ENCODE peak calls at places on chromosomes 2 and 18, in ten cellular contexts. U, D, M, G, K, F, L, Y, H and O are unnamed samples.
A peak's percentile ranks its signal among the peaks of the same experiment; 100 is the strongest.

GRCh38 chr18:48777026-48777736 is 173.6 kb downstream of the SMAD7 start:
- DNase-seq in U (no peak), D (peak; percentile 59), M (peak; percentile 85), G (peak; percentile 53), K (peak; percentile 79), F (peak; percentile 44), L (peak; percentile 71), Y (peak; percentile 77), H (peak; percentile 81), O (peak; percentile 68)

GRCh38 chr2:174840436-174840835 is 76.2 kb upstream of the CHRNA1 start:
- DNase-seq in U (no peak), D (no peak), M (no peak), G (no peak), K (no peak), F (no peak), L (no peak), Y (no peak), H (no peak), O (no peak)

GRCh38 chr2:135473567-135473966 is 57.5 kb downstream of the ZRANB3 start:
- DNase-seq in U (no peak), D (peak; percentile 1), M (peak; percentile 11), G (no peak), K (peak; percentile 49), F (peak; percentile 57), L (no peak), Y (no peak), H (no peak), O (no peak)

GRCh38 chr2:113978524-113979171 is 88.8 kb downstream of the ACTR3 start:
- DNase-seq in U (no peak), D (no peak), M (no peak), G (no peak), K (no peak), F (no peak), L (no peak), Y (no peak), H (no peak), O (no peak)

GRCh38 chr18:22073411-22073810 is 96.0 kb upstream of the GATA6 start:
- DNase-seq in U (no peak), D (peak; percentile 75), M (no peak), G (no peak), K (no peak), F (no peak), L (no peak), Y (no peak), H (no peak), O (no peak)

GRCh38 chr2:177783835-177784448 is 288.6 kb downstream of the PDE11A start:
- DNase-seq in U (no peak), D (peak; percentile 23), M (no peak), G (no peak), K (no peak), F (no peak), L (no peak), Y (no peak), H (no peak), O (no peak)

GRCh38 chr2:119326938-119327337 is 39.7 kb downstream of the C2orf76 start:
- DNase-seq in U (no peak), D (no peak), M (no peak), G (no peak), K (no peak), F (no peak), L (no peak), Y (no peak), H (no peak), O (no peak)

GRCh38 chr2:239937866-239938640 is 87.1 kb downstream of the NDUFA10 start:
- DNase-seq in U (no peak), D (no peak), M (no peak), G (peak; percentile 3), K (no peak), F (no peak), L (peak; percentile 16), Y (peak; percentile 25), H (peak; percentile 31), O (no peak)

GRCh38 chr2:127177617-127178278 is 42.4 kb downstream of the CYP27C1 start:
- DNase-seq in U (no peak), D (no peak), M (no peak), G (peak; percentile 8), K (no peak), F (no peak), L (peak; percentile 16), Y (no peak), H (no peak), O (no peak)

GRCh38 chr2:108616731-108617161 is 82.5 kb downstream of the LIMS1 start:
- DNase-seq in U (no peak), D (no peak), M (no peak), G (no peak), K (no peak), F (no peak), L (peak; percentile 79), Y (no peak), H (no peak), O (no peak)

GRCh38 chr18:35172009-35172408 is 68.8 kb upstream of the ZNF397 start:
- DNase-seq in U (no peak), D (no peak), M (no peak), G (no peak), K (no peak), F (peak; percentile 36), L (no peak), Y (no peak), H (no peak), O (no peak)

GRCh38 chr18:56722518-56722917 is 71.4 kb downstream of the WDR7 start:
- DNase-seq in U (no peak), D (no peak), M (no peak), G (no peak), K (no peak), F (no peak), L (no peak), Y (no peak), H (no peak), O (no peak)

GRCh38 chr18:56723706-56724105 is 72.5 kb downstream of the WDR7 start:
- DNase-seq in U (no peak), D (no peak), M (no peak), G (no peak), K (no peak), F (no peak), L (no peak), Y (no peak), H (no peak), O (no peak)

GRCh38 chr18:56728741-56729140 is 77.6 kb downstream of the WDR7 start:
- DNase-seq in U (no peak), D (peak; percentile 86), M (no peak), G (no peak), K (no peak), F (no peak), L (no peak), Y (no peak), H (no peak), O (no peak)

GRCh38 chr18:56726906-56727305 is 75.7 kb downstream of the WDR7 start:
- DNase-seq in U (no peak), D (no peak), M (no peak), G (no peak), K (no peak), F (no peak), L (no peak), Y (no peak), H (no peak), O (no peak)

DNA sequence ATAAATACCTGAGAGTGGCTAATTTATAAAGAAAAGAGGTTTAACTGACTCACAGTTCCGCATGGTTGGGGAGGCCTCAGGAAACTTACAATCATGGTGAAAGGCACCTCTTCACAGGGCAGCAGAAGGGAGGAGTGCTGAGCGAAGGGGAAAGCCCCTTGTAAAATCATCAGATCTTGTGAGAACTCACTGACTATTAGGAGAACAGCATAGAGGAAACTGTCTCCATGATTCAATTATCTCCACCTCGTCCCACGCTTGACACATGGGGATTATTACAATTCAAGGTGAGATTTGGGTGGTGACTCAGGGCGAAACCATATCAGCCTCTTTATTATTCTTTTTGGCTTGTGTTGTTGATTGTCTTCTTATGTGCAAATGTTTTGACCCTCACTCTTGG is 76.2 kb downstream of the WDR7 start:
- DNase-seq in U (no peak), D (no peak), M (no peak), G (no peak), K (no peak), F (no peak), L (no peak), Y (no peak), H (no peak), O (no peak)
- H3K9me3 ChIP-seq in U (no peaks in the 10 kb centered on the region), D (no peaks in the 10 kb centered on the region), M (peaks cover 8% of the 10 kb centered on the region), G (no peaks in the 10 kb centered on the region), K (no peaks in the 10 kb centered on the region), F (no peaks in the 10 kb centered on the region), L (no peaks in the 10 kb centered on the region), Y (no peaks in the 10 kb centered on the region), H (no peaks in the 10 kb centered on the region), O (no peaks in the 10 kb centered on the region)

GRCh38 chr2:11708106-11708505 is 38.1 kb upstream of the NTSR2 start:
- DNase-seq in U (no peak), D (no peak), M (no peak), G (no peak), K (no peak), F (no peak), L (no peak), Y (no peak), H (no peak), O (no peak)

GRCh38 chr2:11712866-11713265 is 33.6 kb upstream of the LPIN1 start:
- DNase-seq in U (no peak), D (no peak), M (no peak), G (no peak), K (no peak), F (no peak), L (no peak), Y (no peak), H (no peak), O (no peak)

GRCh38 chr2:11709293-11709692 is 37.1 kb upstream of the LPIN1 start:
- DNase-seq in U (no peak), D (no peak), M (no peak), G (no peak), K (no peak), F (no peak), L (no peak), Y (no peak), H (no peak), O (no peak)

GRCh38 chr2:11710632-11711381 is 35.6 kb upstream of the LPIN1 start:
- DNase-seq in U (no peak), D (no peak), M (no peak), G (no peak), K (no peak), F (no peak), L (peak; percentile 47), Y (no peak), H (no peak), O (no peak)

GRCh38 chr2:11710210-11710609 is 36.2 kb upstream of the LPIN1 start:
- DNase-seq in U (peak; percentile 60), D (no peak), M (peak; percentile 59), G (peak; percentile 33), K (no peak), F (no peak), L (no peak), Y (no peak), H (no peak), O (no peak)
- H3K9me3 ChIP-seq in U (no peaks in the 10 kb centered on the region), D (no peaks in the 10 kb centered on the region), M (no peaks in the 10 kb centered on the region), G (no peaks in the 10 kb centered on the region), K (no peaks in the 10 kb centered on the region), F (no peaks in the 10 kb centered on the region), L (no peaks in the 10 kb centered on the region), Y (no peaks in the 10 kb centered on the region), H (no peaks in the 10 kb centered on the region), O (no peaks in the 10 kb centered on the region)

GRCh38 chr2:235045336-235045972 is 93.6 kb downstream of the SH3BP4 start:
- DNase-seq in U (no peak), D (peak; percentile 43), M (no peak), G (no peak), K (no peak), F (no peak), L (peak; percentile 68), Y (no peak), H (no peak), O (no peak)
- H3K9me3 ChIP-seq in U (no peaks in the 10 kb centered on the region), D (no peaks in the 10 kb centered on the region), M (no peaks in the 10 kb centered on the region), G (no peaks in the 10 kb centered on the region), K (no peaks in the 10 kb centered on the region), F (no peaks in the 10 kb centered on the region), L (no peaks in the 10 kb centered on the region), Y (no peaks in the 10 kb centered on the region), H (no peaks in the 10 kb centered on the region), O (no peaks in the 10 kb centered on the region)

GRCh38 chr2:95385570-95385984 is 16.9 kb upstream of the FAHD2A start:
- DNase-seq in U (no peak), D (no peak), M (no peak), G (peak; percentile 15), K (no peak), F (no peak), L (peak; percentile 21), Y (no peak), H (no peak), O (no peak)
- H3K9me3 ChIP-seq in U (no peaks in the 10 kb centered on the region), D (no peaks in the 10 kb centered on the region), M (no peaks in the 10 kb centered on the region), G (no peaks in the 10 kb centered on the region), K (no peaks in the 10 kb centered on the region), F (no peaks in the 10 kb centered on the region), L (no peaks in the 10 kb centered on the region), Y (no peaks in the 10 kb centered on the region), H (no peaks in the 10 kb centered on the region), O (no peaks in the 10 kb centered on the region)